ENCODE peak calls at places on chromosome 5, in six cellular contexts. V, G, N, O, E and L are unnamed samples.

GRCh38 chr5:75856056-75856455 is 138.8 kb upstream of the POC5 start:
- DNase-seq in V (no peak), G (no peak), N (no peak), O (no peak), E (no peak), L (no peak)

GRCh38 chr5:160434022-160434531 is 12.4 kb downstream of the PTTG1 start:
- DNase-seq in V (peak), G (no peak), N (no peak), O (no peak), E (no peak), L (peak)

GRCh38 chr5:177308740-177309139 is 3.0 kb downstream of the MXD3 start:
- DNase-seq in V (no peak), G (no peak), N (no peak), O (no peak), E (no peak), L (no peak)

GRCh38 chr5:83848928-83849327 is 128.3 kb upstream of the HAPLN1 start:
- DNase-seq in V (no peak), G (no peak), N (no peak), O (no peak), E (no peak), L (no peak)

GRCh38 chr5:78221964-78222451 is 72.5 kb downstream of the AP3B1 start:
- DNase-seq in V (peak), G (peak), N (no peak), O (no peak), E (no peak), L (peak)

GRCh38 chr5:10503997-10504761 is 59.7 kb upstream of the ANKRD33B start:
- DNase-seq in V (no peak), G (no peak), N (no peak), O (no peak), E (peak), L (no peak)

GRCh38 chr5:56128166-56128565 is 105.0 kb downstream of the ANKRD55 start:
- DNase-seq in V (no peak), G (no peak), N (no peak), O (no peak), E (no peak), L (no peak)

GRCh38 chr5:153658606-153659005 is 168.1 kb downstream of the GRIA1 start:
- DNase-seq in V (no peak), G (no peak), N (no peak), O (no peak), E (no peak), L (peak)

GRCh38 chr5:164336906-164337305 is 831.5 kb downstream of the MAT2B start:
- DNase-seq in V (no peak), G (no peak), N (no peak), O (no peak), E (no peak), L (no peak)

GRCh38 chr5:56480305-56481146 is 247.4 kb upstream of the ANKRD55 start:
- DNase-seq in V (peak), G (no peak), N (peak), O (peak), E (peak), L (peak)

GRCh38 chr5:36444582-36444999 is 142.9 kb upstream of the RANBP3L start:
- DNase-seq in V (no peak), G (no peak), N (no peak), O (no peak), E (no peak), L (no peak)

GRCh38 chr5:52132053-52132452 is 655.7 kb upstream of the ITGA1 start:
- DNase-seq in V (no peak), G (no peak), N (no peak), O (no peak), E (no peak), L (no peak)

GRCh38 chr5:14164764-14165163 is 21.6 kb downstream of the TRIO start:
- DNase-seq in V (no peak), G (no peak), N (no peak), O (no peak), E (no peak), L (no peak)

GRCh38 chr5:102762095-102762534 is 7.0 kb downstream of the PAM start:
- DNase-seq in V (no peak), G (no peak), N (no peak), O (no peak), E (no peak), L (no peak)

GRCh38 chr5:95907740-95908706 is 53.6 kb downstream of the ELL2 start:
- DNase-seq in V (no peak), G (no peak), N (no peak), O (no peak), E (no peak), L (no peak)

GRCh38 chr5:145938699-145939531 is 2.5 kb downstream of the SH3RF2 start:
- DNase-seq in V (no peak), G (no peak), N (no peak), O (no peak), E (peak), L (no peak)

GRCh38 chr5:108380531-108381021 is 1.3 kb downstream of the FBXL17 start:
- DNase-seq in V (peak), G (peak), N (peak), O (no peak), E (peak), L (peak)

GRCh38 chr5:95284512-95285405 is at the start of gene MCTP1:
- DNase-seq in V (peak), G (peak), N (no peak), O (no peak), E (peak), L (peak)

GRCh38 chr5:30505014-30505886 is 688.2 kb upstream of the CDH6 start:
- DNase-seq in V (no peak), G (no peak), N (no peak), O (no peak), E (no peak), L (no peak)

GRCh38 chr5:133947431-133947841 is 21.0 kb downstream of the C5orf15 start:
- DNase-seq in V (no peak), G (no peak), N (no peak), O (no peak), E (no peak), L (no peak)

GRCh38 chr5:172523146-172523745 is 68.9 kb upstream of the SH3PXD2B start:
- DNase-seq in V (no peak), G (no peak), N (peak), O (no peak), E (no peak), L (no peak)

GRCh38 chr5:64947031-64947430 is 178.3 kb downstream of the CWC27 start:
- DNase-seq in V (no peak), G (no peak), N (no peak), O (no peak), E (peak), L (no peak)

GRCh38 chr5:1948663-1949191 is 66.0 kb upstream of the IRX4 start:
- DNase-seq in V (no peak), G (no peak), N (peak), O (no peak), E (no peak), L (no peak)

GRCh38 chr5:153079396-153079795 is 411.1 kb upstream of the GRIA1 start:
- DNase-seq in V (no peak), G (no peak), N (no peak), O (no peak), E (no peak), L (no peak)

GRCh38 chr5:14698495-14698894 is 34.0 kb downstream of the OTULIN start:
- DNase-seq in V (no peak), G (no peak), N (no peak), O (no peak), E (no peak), L (no peak)

GRCh38 chr5:157050050-157050449 is 8.9 kb downstream of the HAVCR1 start:
- DNase-seq in V (no peak), G (no peak), N (no peak), O (no peak), E (no peak), L (no peak)

GRCh38 chr5:125412051-125412560 is 665.7 kb upstream of the ZNF608 start:
- DNase-seq in V (peak), G (no peak), N (peak), O (no peak), E (no peak), L (peak)

GRCh38 chr5:57175586-57175985 is 1.7 kb downstream of the GPBP1 start:
- DNase-seq in V (no peak), G (no peak), N (no peak), O (no peak), E (peak), L (peak)

GRCh38 chr5:36696059-36696673 is 89.8 kb downstream of the SLC1A3 start:
- DNase-seq in V (peak), G (no peak), N (peak), O (peak), E (peak), L (peak)

GRCh38 chr5:82918311-82919031 is 158.7 kb downstream of the TMEM167A start:
- DNase-seq in V (no peak), G (no peak), N (no peak), O (no peak), E (no peak), L (no peak)

GRCh38 chr5:151678146-151678545 is 8.6 kb downstream of the SPARC start:
- DNase-seq in V (no peak), G (no peak), N (peak), O (no peak), E (no peak), L (no peak)

GRCh38 chr5:135462304-135462703 is 10.2 kb upstream of the TIFAB start:
- DNase-seq in V (peak), G (peak), N (peak), O (no peak), E (peak), L (peak)

GRCh38 chr5:55234171-55234700 is 828 bp upstream of the CCNO start:
- DNase-seq in V (no peak), G (no peak), N (no peak), O (no peak), E (peak), L (peak)

GRCh38 chr5:93476211-93476851 is 104.7 kb downstream of the NR2F1-AS1 start:
- DNase-seq in V (no peak), G (no peak), N (no peak), O (no peak), E (peak), L (no peak)

GRCh38 chr5:73067213-73067612 is 53.2 kb upstream of the TMEM171 start:
- DNase-seq in V (no peak), G (no peak), N (no peak), O (no peak), E (no peak), L (no peak)

GRCh38 chr5:172466062-172466461 is 11.7 kb upstream of the SH3PXD2B start:
- DNase-seq in V (no peak), G (no peak), N (no peak), O (no peak), E (no peak), L (no peak)

GRCh38 chr5:78065663-78066062 is 228.8 kb downstream of the AP3B1 start:
- DNase-seq in V (no peak), G (no peak), N (no peak), O (no peak), E (no peak), L (peak)

GRCh38 chr5:15734058-15734457 is 234.1 kb downstream of the FBXL7 start:
- DNase-seq in V (no peak), G (no peak), N (no peak), O (no peak), E (no peak), L (peak)
- TF ChIP-seq POLR2AphosphoS5 in V (no peak), G (no peak), N (no peak), O (no peak), E (no peak), L (no peak)

GRCh38 chr5:34411470-34412346 is 244.4 kb upstream of the RAI14 start:
- DNase-seq in V (no peak), G (no peak), N (no peak), O (no peak), E (no peak), L (peak)
- TF ChIP-seq POLR2AphosphoS5 in V (no peak), G (no peak), N (no peak), O (no peak), E (no peak), L (peak)

GRCh38 chr5:149503006-149503405 is 48.2 kb downstream of the CSNK1A1 start:
- DNase-seq in V (no peak), G (no peak), N (no peak), O (no peak), E (no peak), L (no peak)
- TF ChIP-seq POLR2AphosphoS5 in V (no peak), G (no peak), N (no peak), O (no peak), E (no peak), L (no peak)

DNA sequence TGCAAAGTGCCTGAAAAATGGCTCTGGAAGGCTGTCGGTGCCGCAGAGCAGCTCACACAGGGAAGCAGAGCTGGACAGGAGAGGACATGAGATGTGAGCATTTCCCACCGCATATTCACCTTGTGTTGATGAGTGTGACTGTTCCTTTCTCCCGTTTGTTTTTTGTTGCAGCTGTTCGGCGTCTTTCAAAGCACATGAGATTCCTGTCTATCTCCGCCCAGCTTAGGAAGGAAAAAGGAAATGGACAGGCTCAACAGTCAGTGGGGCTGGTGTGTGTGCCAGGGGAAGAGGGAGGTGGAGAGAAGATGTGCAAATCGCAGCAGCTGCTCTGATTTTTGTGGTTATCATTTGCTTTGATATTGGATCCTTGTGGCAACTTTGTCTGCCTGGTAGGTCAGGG is 165.0 kb upstream of the SEMA6A start:
- DNase-seq in V (no peak), G (no peak), N (no peak), O (no peak), E (peak), L (no peak)
- TF ChIP-seq POLR2AphosphoS5 in V (no peak), G (no peak), N (no peak), O (no peak), E (no peak), L (no peak)

DNA sequence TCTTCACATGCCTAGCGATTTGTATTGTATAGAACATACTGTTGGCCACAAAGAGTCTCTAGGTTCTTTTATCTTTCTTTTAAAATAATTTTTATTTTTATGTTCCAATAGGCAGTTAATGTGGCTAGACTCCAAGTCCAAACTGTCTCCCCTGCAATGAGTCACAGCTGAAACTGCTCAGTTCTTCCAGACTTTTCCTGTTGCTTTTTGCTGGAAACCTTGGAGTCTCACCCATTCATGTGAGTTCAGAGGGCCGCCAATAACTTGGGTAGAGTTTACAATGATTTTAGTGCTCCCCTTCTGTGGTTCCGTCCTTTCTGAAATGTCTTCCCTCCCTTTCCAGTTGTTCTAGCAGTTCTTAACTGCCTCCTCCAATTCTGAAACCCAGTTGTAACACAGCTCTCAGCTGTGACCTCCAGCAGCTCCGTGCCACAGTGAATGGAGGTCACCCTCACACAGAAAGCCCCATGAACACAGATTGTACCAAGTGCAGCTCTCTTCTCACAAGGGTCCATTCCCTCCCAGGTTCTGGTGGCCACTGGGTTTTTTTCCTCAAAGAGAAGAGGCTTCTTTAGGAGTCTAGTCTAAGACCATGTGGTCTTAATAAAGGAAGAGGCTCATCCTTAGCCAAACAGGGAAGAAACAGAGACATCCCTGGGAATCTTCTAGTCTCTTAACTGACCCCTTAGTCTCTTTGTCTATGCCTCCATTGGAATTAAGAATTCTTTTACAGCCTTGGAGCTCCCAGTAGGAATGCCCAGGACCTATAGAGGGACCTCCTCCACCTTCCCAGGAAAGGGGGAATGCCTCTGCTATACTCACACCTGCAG is 198.5 kb downstream of the SPOCK1 start:
- DNase-seq in V (no peak), G (no peak), N (no peak), O (no peak), E (no peak), L (no peak)
- TF ChIP-seq POLR2AphosphoS5 in V (no peak), G (no peak), N (no peak), O (no peak), E (no peak), L (no peak)

GRCh38 chr5:154858251-154858971 is at the start of gene CNOT8:
- DNase-seq in V (peak), G (peak), N (peak), O (peak), E (peak), L (peak)

GRCh38 chr5:154858972-154859950 is 834 bp downstream of the CNOT8 start:
- DNase-seq in V (no peak), G (no peak), N (no peak), O (no peak), E (no peak), L (no peak)

GRCh38 chr5:154860765-154861164 is 2.3 kb downstream of the CNOT8 start:
- DNase-seq in V (no peak), G (no peak), N (no peak), O (no peak), E (no peak), L (no peak)

GRCh38 chr5:154861946-154862345 is 3.5 kb downstream of the CNOT8 start:
- DNase-seq in V (no peak), G (no peak), N (no peak), O (no peak), E (no peak), L (no peak)

DNA sequence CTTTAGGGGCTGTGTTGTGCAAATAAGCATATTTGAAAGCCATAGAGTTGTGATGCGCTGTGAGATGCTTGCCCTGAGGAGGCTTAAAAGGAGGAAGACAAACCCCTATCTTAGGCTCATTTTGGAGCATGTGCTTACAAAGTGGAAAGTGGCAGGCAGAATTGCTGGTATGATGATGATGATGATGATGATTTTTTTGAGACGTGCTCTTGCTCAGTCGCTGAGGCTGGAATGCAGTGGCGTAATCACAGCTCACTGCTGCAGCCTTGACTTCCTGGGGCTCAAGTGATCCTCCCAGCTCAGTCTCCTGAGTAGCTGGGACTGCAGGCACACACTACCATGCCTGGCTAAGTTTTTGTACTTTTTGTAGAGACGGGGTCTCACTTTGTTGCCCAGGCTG is 1.7 kb downstream of the CNOT8 start:
- DNase-seq in V (no peak), G (no peak), N (peak), O (no peak), E (no peak), L (peak)
- TF ChIP-seq POLR2AphosphoS5 in V (no peak), G (no peak), N (peak), O (no peak), E (no peak), L (no peak)

GRCh38 chr5:140240987-140241706 is 61.8 kb downstream of the PFDN1 start:
- DNase-seq in V (no peak), G (no peak), N (peak), O (peak), E (peak), L (peak)
- TF ChIP-seq POLR2AphosphoS5 in V (no peak), G (no peak), N (peak), O (no peak), E (peak), L (no peak)

DNA sequence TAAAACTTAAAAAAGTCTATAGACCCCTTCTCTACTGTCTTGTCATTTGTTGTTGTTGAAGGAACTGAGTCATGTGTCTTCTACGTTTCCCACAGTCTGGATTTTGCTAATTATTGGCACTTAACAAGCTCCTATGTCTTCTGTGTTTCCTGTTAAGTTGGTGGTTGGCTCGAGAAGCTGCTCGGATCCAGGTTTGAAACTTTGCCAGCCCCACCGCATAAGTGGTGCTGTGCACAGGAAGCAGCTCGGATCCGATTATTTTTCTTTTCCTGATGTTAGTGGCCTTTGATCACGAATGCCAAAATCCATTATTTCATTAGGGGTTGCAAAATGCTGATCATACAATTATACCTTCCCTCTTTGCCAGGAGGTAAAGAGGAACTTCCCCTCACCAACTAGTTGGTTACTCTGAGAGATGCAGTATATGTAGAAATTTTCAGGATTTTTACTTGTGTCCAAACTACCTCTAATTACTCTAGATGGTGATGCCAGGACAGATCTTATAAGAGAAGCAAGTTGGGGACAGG is 186.5 kb downstream of the NSG2 start:
- DNase-seq in V (no peak), G (no peak), N (no peak), O (no peak), E (no peak), L (no peak)
- TF ChIP-seq POLR2AphosphoS5 in V (no peak), G (no peak), N (no peak), O (no peak), E (no peak), L (no peak)

DNA sequence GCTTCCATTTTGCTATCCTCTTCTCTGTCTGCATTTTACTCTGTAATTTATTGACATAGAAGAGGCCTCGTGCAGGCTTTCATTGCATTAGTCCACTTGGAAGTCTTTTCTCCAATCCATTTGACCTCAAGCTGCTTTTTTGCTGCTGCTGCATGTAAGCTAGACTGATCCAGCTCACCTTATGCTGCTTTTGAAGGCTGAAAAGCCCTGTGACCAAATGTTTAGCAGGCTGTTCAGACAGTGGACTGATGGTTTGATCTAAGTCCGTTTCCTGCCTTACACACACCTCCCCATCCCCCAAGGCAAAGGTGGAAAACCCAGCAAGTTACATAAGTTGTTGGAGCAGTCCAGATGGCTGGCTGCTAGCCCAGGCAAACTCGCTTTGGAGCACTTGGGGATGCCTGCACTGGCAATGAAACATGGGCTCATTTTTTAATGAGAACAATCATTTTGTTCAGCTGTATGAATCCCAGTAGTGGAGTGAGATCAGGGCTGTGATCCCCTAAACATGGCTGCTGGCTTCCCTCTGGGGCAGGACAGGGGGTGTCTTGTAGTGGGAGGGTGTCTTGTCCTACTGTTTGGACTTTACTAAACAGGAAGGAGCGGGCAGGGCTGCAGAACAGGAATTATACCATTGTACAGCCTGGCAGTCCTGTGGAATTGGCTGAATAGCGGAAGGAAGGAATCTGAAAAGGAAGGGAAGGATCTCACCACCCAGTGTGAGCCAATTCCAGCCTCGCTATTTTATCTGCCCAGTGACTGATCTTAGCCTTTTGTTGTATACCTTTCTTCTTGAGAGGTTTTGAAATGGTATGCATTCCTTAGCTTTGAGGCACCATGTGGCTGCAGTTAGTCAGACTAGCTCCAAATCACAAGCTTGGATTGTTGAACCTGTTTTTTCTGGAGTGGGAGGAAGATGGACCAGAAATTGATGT is 212.0 kb downstream of the ARHGAP26 start:
- DNase-seq in V (no peak), G (no peak), N (peak), O (peak), E (peak), L (peak)
- TF ChIP-seq POLR2AphosphoS5 in V (no peak), G (no peak), N (peak), O (no peak), E (peak), L (no peak)